ENCODE peak calls at places on chromosomes 11 and 22, in five cellular contexts. One of them, this sample, is unnamed.

GRCh38 chr11:121762820-121763219 is 310.1 kb upstream of the SORL1-AS1 start:
- DNase-seq in LoVo: no peak
- DNase-seq in A549: no peak
- DNase-seq in astrocyte: peak; percentile 42
- DNase-seq in brain microvascular endothelial cell: peak; percentile 18
- DNase-seq in this sample: no peak

GRCh38 chr11:61923166-61924015 is 6.0 kb upstream of the RAB3IL1 start:
- DNase-seq in LoVo: no peak
- DNase-seq in brain microvascular endothelial cell: peak; percentile 52
- DNase-seq in A549: no peak
- DNase-seq in astrocyte: peak; percentile 33
- DNase-seq in this sample: peak; percentile 89

GRCh38 chr22:46122511-46122971 is 27.8 kb upstream of the PPARA start:
- DNase-seq in A549: peak; percentile 76
- DNase-seq in brain microvascular endothelial cell: peak; percentile 33
- DNase-seq in LoVo: peak; percentile 72
- DNase-seq in astrocyte: no peak
- DNase-seq in this sample: peak; percentile 75

GRCh38 chr22:29312218-29313125 is 3.0 kb downstream of the RASL10A start:
- DNase-seq in brain microvascular endothelial cell: no peak
- DNase-seq in A549: no peak
- DNase-seq in astrocyte: no peak
- DNase-seq in LoVo: no peak
- DNase-seq in this sample: no peak

GRCh38 chr11:548700-549603 is 11.6 kb downstream of the LMNTD2 start:
- DNase-seq in astrocyte: peak; percentile 12
- DNase-seq in A549: no peak
- DNase-seq in brain microvascular endothelial cell: no peak
- DNase-seq in LoVo: no peak
- DNase-seq in this sample: no peak

GRCh38 chr22:46622081-46622521 is 1.9 kb downstream of the GRAMD4 start:
- DNase-seq in brain microvascular endothelial cell: no peak
- DNase-seq in A549: no peak
- DNase-seq in LoVo: no peak
- DNase-seq in astrocyte: no peak
- DNase-seq in this sample: no peak

GRCh38 chr11:117855452-117855851 is 21.0 kb downstream of the FXYD6 start:
- DNase-seq in A549: no peak
- DNase-seq in LoVo: no peak
- DNase-seq in astrocyte: no peak
- DNase-seq in brain microvascular endothelial cell: no peak
- DNase-seq in this sample: no peak

GRCh38 chr11:33930317-33931021 is 38.6 kb upstream of the LMO2 start:
- DNase-seq in A549: no peak
- DNase-seq in brain microvascular endothelial cell: no peak
- DNase-seq in astrocyte: peak; percentile 46
- DNase-seq in LoVo: no peak
- DNase-seq in this sample: no peak

GRCh38 chr11:121499405-121499804 is 46.6 kb upstream of the SORL1-AS1 start:
- DNase-seq in brain microvascular endothelial cell: no peak
- DNase-seq in A549: no peak
- DNase-seq in LoVo: no peak
- DNase-seq in astrocyte: no peak
- DNase-seq in this sample: no peak

GRCh38 chr11:30992513-30992849 is 377.1 kb downstream of the DCDC1 start:
- DNase-seq in A549: peak; percentile 35
- DNase-seq in LoVo: no peak
- DNase-seq in astrocyte: no peak
- DNase-seq in brain microvascular endothelial cell: no peak
- DNase-seq in this sample: no peak

GRCh38 chr22:28942801-28943500 is 59.6 kb downstream of the ZNRF3 start:
- DNase-seq in brain microvascular endothelial cell: no peak
- DNase-seq in LoVo: no peak
- DNase-seq in A549: no peak
- DNase-seq in astrocyte: no peak
- DNase-seq in this sample: no peak

This sample was measured in Caco-2.